ENCODE peak calls at places on chromosome 20, in eight cellular contexts. G is NCI-H2081; B is activated T-helper 2 cell treated with anti-CD3 and anti-CD28 coated beads, Interferon-gamma antibody, Interleukin-2, Interleukin-4, amounts not matched to agents 10 μg/mL and 5 μg/mL and 100 μg/mL, durations not matched to agents 14 hours and 24 hours and 36 hours; V is fibroblast of the conjunctiva; M is epithelial cell of esophagus; A is T-helper 17 cell; D is amygdala; C is foreskin fibroblast. L is an unnamed sample.
A peak's percentile ranks its signal among the peaks of the same experiment; 100 is the strongest.

GRCh38 chr20:56245761-56246160 is 2.8 kb upstream of the MC3R start:
- DNase-seq in G (no peak), B (no peak), V (no peak), M (no peak), A (no peak), D (no peak), C (no peak), L (no peak)

GRCh38 chr20:41482647-41483552 is 116.3 kb upstream of the EMILIN3 start:
- DNase-seq in G (no peak), B (no peak), V (peak; percentile 22), M (peak; percentile 6), A (no peak), D (no peak), C (peak; percentile 73), L (peak; percentile 65)

GRCh38 chr20:62141397-62142251 is 1.6 kb downstream of the PSMA7 start:
- DNase-seq in G (no peak), B (no peak), V (no peak), M (peak; percentile 70), A (no peak), D (no peak), C (peak; percentile 50), L (no peak)

GRCh38 chr20:7939663-7940062 is 595 bp downstream of the HAO1 start:
- DNase-seq in G (no peak), B (no peak), V (no peak), M (no peak), A (no peak), D (no peak), C (no peak), L (no peak)

GRCh38 chr20:3847419-3847940 is 846 bp downstream of the MAVS start:
- DNase-seq in G (no peak), B (no peak), V (no peak), M (no peak), A (no peak), D (no peak), C (peak; percentile 16), L (no peak)

GRCh38 chr20:57627972-57628650 is 7.9 kb upstream of the ZBP1 start:
- DNase-seq in G (no peak), B (no peak), V (peak; percentile 17), M (peak; percentile 42), A (no peak), D (no peak), C (peak; percentile 64), L (no peak)

GRCh38 chr20:32052792-32053362 is 835 bp downstream of the HCK start:
- DNase-seq in G (no peak), B (no peak), V (no peak), M (no peak), A (no peak), D (no peak), C (no peak), L (no peak)

GRCh38 chr20:32984196-32984595 is 20.0 kb downstream of the SUN5 start:
- DNase-seq in G (no peak), B (no peak), V (no peak), M (no peak), A (no peak), D (peak; percentile 76), C (no peak), L (no peak)

GRCh38 chr20:45972500-45973183 is 639 bp upstream of the ZNF335 start:
- DNase-seq in G (no peak), B (no peak), V (peak; percentile 92), M (peak; percentile 99), A (no peak), D (no peak), C (no peak), L (no peak)

GRCh38 chr20:21259346-21259745 is 43.8 kb upstream of the XRN2 start:
- DNase-seq in G (no peak), B (no peak), V (no peak), M (no peak), A (no peak), D (peak; percentile 57), C (no peak), L (no peak)

GRCh38 chr20:60579941-60580515 is 621.8 kb downstream of the CDH26 start:
- DNase-seq in G (no peak), B (no peak), V (no peak), M (no peak), A (no peak), D (no peak), C (no peak), L (no peak)

GRCh38 chr20:4234128-4234527 is 218.8 kb upstream of the RNF24 start:
- DNase-seq in G (no peak), B (no peak), V (peak; percentile 69), M (peak; percentile 79), A (no peak), D (no peak), C (peak; percentile 83), L (no peak)

GRCh38 chr20:53579581-53580375 is 13.9 kb downstream of the ZNF217 start:
- DNase-seq in G (no peak), B (no peak), V (peak; percentile 66), M (peak; percentile 87), A (no peak), D (no peak), C (peak; percentile 59), L (no peak)

GRCh38 chr20:36092424-36093024 is 62.0 kb upstream of the EPB41L1 start:
- DNase-seq in G (no peak), B (no peak), V (no peak), M (peak; percentile 35), A (no peak), D (no peak), C (no peak), L (peak; percentile 14)

GRCh38 chr20:35306931-35307517 is 14.8 kb upstream of the FAM83C start:
- DNase-seq in G (peak; percentile 12), B (peak; percentile 26), V (peak; percentile 70), M (peak; percentile 76), A (no peak), D (peak; percentile 6), C (peak; percentile 86), L (peak; percentile 82)

GRCh38 chr20:31596831-31597482 is 8.1 kb upstream of the ID1 start:
- DNase-seq in G (no peak), B (no peak), V (no peak), M (no peak), A (no peak), D (no peak), C (no peak), L (no peak)

GRCh38 chr20:50172347-50173013 is 18.1 kb upstream of the CEBPB start:
- DNase-seq in G (peak; percentile 7), B (no peak), V (no peak), M (peak; percentile 56), A (no peak), D (no peak), C (peak; percentile 75), L (peak; percentile 82)

GRCh38 chr20:57678340-57678739 is 31.5 kb downstream of the PMEPA1 start:
- DNase-seq in G (no peak), B (no peak), V (no peak), M (no peak), A (no peak), D (no peak), C (no peak), L (peak; percentile 81)

GRCh38 chr20:49389854-49390253 is 92.6 kb downstream of the KCNB1 start:
- DNase-seq in G (no peak), B (no peak), V (no peak), M (no peak), A (no peak), D (no peak), C (no peak), L (no peak)

GRCh38 chr20:24966317-24967012 is 17.4 kb downstream of the CST7 start:
- DNase-seq in G (no peak), B (no peak), V (no peak), M (no peak), A (no peak), D (no peak), C (no peak), L (no peak)

GRCh38 chr20:49889245-49889942 is 25.9 kb downstream of the SPATA2 start:
- DNase-seq in G (no peak), B (no peak), V (no peak), M (no peak), A (no peak), D (no peak), C (no peak), L (no peak)

GRCh38 chr20:53706008-53706481 is 112.4 kb upstream of the ZNF217 start:
- DNase-seq in G (no peak), B (no peak), V (no peak), M (peak; percentile 29), A (no peak), D (no peak), C (no peak), L (no peak)

GRCh38 chr20:12057778-12058177 is 140.1 kb downstream of the BTBD3 start:
- DNase-seq in G (no peak), B (no peak), V (no peak), M (no peak), A (no peak), D (no peak), C (no peak), L (no peak)

GRCh38 chr20:1266167-1266973 is at the start of gene SNPH:
- DNase-seq in G (peak; percentile 21), B (peak; percentile 62), V (peak; percentile 36), M (peak; percentile 84), A (peak; percentile 60), D (peak; percentile 45), C (peak; percentile 66), L (peak; percentile 81)

GRCh38 chr20:3818155-3819151 is 1.9 kb upstream of the AP5S1 start:
- DNase-seq in G (peak; percentile 43), B (no peak), V (peak; percentile 56), M (peak; percentile 77), A (no peak), D (peak; percentile 10), C (peak; percentile 78), L (peak; percentile 91)

GRCh38 chr20:25058797-25059486 is 1.0 kb upstream of the ACSS1 start:
- DNase-seq in G (no peak), B (no peak), V (no peak), M (no peak), A (peak; percentile 5), D (no peak), C (peak; percentile 10), L (no peak)

GRCh38 chr20:33739493-33739892 is 7.7 kb downstream of the ZNF341 start:
- DNase-seq in G (no peak), B (no peak), V (no peak), M (no peak), A (no peak), D (no peak), C (no peak), L (no peak)

GRCh38 chr20:32153771-32154170 is 44.3 kb downstream of the TM9SF4 start:
- DNase-seq in G (no peak), B (no peak), V (no peak), M (no peak), A (no peak), D (no peak), C (no peak), L (no peak)

GRCh38 chr20:62528983-62529891 is 53.4 kb upstream of the GATA5 start:
- DNase-seq in G (no peak), B (no peak), V (no peak), M (no peak), A (no peak), D (no peak), C (no peak), L (no peak)

GRCh38 chr20:13212750-13213149 is 8.3 kb upstream of the ISM1 start:
- DNase-seq in G (no peak), B (peak; percentile 26), V (peak; percentile 47), M (peak; percentile 47), A (no peak), D (no peak), C (peak; percentile 55), L (no peak)

GRCh38 chr20:24340933-24341332 is 128.5 kb upstream of the SYNDIG1 start:
- DNase-seq in G (no peak), B (no peak), V (no peak), M (peak; percentile 86), A (no peak), D (no peak), C (no peak), L (no peak)

L was measured in WERI-Rb-1.